ENCODE peak calls at places on chromosomes 2 and 18, in five cellular contexts. One of them, this sample, is unnamed.
A peak's percentile ranks its signal among the peaks of the same experiment; 100 is the strongest.

GRCh38 chr2:141968377-141968920 is 162.4 kb downstream of the LRP1B start:
- DNase-seq in astrocyte: peak; percentile 59
- DNase-seq in astrocyte of the cerebellum: no peak
- DNase-seq in heart left ventricle: no peak
- DNase-seq in WTC11: no peak
- DNase-seq in this sample: no peak

GRCh38 chr2:199405241-199405640 is 52.5 kb downstream of the SATB2 start:
- DNase-seq in astrocyte: no peak
- DNase-seq in astrocyte of the cerebellum: no peak
- DNase-seq in heart left ventricle: no peak
- DNase-seq in WTC11: peak; percentile 20
- DNase-seq in this sample: no peak

GRCh38 chr2:74421248-74421870 is at the start of the genes C2orf81 and WDR54:
- DNase-seq in astrocyte: peak; percentile 68
- DNase-seq in astrocyte of the cerebellum: no peak
- DNase-seq in heart left ventricle: peak; percentile 94
- DNase-seq in WTC11: peak; percentile 92
- DNase-seq in this sample: peak; percentile 96

GRCh38 chr2:8594731-8595427 is 87.0 kb upstream of the ID2 start:
- DNase-seq in astrocyte: peak; percentile 33
- DNase-seq in astrocyte of the cerebellum: no peak
- DNase-seq in heart left ventricle: no peak
- DNase-seq in WTC11: no peak
- DNase-seq in this sample: no peak

GRCh38 chr2:43129676-43130547 is 96.5 kb downstream of the ZFP36L2 start:
- DNase-seq in astrocyte: peak; percentile 60
- DNase-seq in astrocyte of the cerebellum: peak; percentile 42
- DNase-seq in heart left ventricle: no peak
- DNase-seq in WTC11: no peak
- DNase-seq in this sample: no peak

GRCh38 chr2:46337208-46337994 is 40.2 kb downstream of the EPAS1 start:
- DNase-seq in astrocyte: no peak
- DNase-seq in astrocyte of the cerebellum: no peak
- DNase-seq in heart left ventricle: no peak
- DNase-seq in WTC11: no peak
- DNase-seq in this sample: no peak

GRCh38 chr2:234423884-234424283 is 73.0 kb downstream of the ARL4C start:
- DNase-seq in astrocyte: no peak
- DNase-seq in astrocyte of the cerebellum: no peak
- DNase-seq in heart left ventricle: no peak
- DNase-seq in WTC11: no peak
- DNase-seq in this sample: no peak

GRCh38 chr2:20061940-20062339 is 10.5 kb upstream of the LAPTM4A start:
- DNase-seq in astrocyte: no peak
- DNase-seq in astrocyte of the cerebellum: no peak
- DNase-seq in heart left ventricle: no peak
- DNase-seq in WTC11: no peak
- DNase-seq in this sample: no peak

GRCh38 chr2:55103039-55103438 is 52.8 kb upstream of the RTN4 start:
- DNase-seq in astrocyte: no peak
- DNase-seq in astrocyte of the cerebellum: no peak
- DNase-seq in heart left ventricle: no peak
- DNase-seq in WTC11: no peak
- DNase-seq in this sample: no peak

GRCh38 chr2:237091779-237092436 is 6.2 kb downstream of the COPS8 start:
- DNase-seq in astrocyte: peak; percentile 53
- DNase-seq in astrocyte of the cerebellum: no peak
- DNase-seq in heart left ventricle: no peak
- DNase-seq in WTC11: no peak
- DNase-seq in this sample: no peak

GRCh38 chr2:176112375-176113302 is 3.9 kb upstream of the HOXD10 start:
- DNase-seq in astrocyte: no peak
- DNase-seq in astrocyte of the cerebellum: no peak
- DNase-seq in heart left ventricle: no peak
- DNase-seq in WTC11: no peak
- DNase-seq in this sample: no peak

GRCh38 chr2:172282944-172283343 is 144.4 kb upstream of the ITGA6 start:
- DNase-seq in astrocyte: peak; percentile 93
- DNase-seq in astrocyte of the cerebellum: peak; percentile 42
- DNase-seq in heart left ventricle: no peak
- DNase-seq in WTC11: no peak
- DNase-seq in this sample: no peak

GRCh38 chr2:239223330-239224248 is 177.2 kb downstream of the HDAC4 start:
- DNase-seq in astrocyte: peak; percentile 84
- DNase-seq in astrocyte of the cerebellum: peak; percentile 42
- DNase-seq in heart left ventricle: no peak
- DNase-seq in WTC11: no peak
- DNase-seq in this sample: no peak

GRCh38 chr2:185291035-185291647 is 447.5 kb upstream of the FSIP2 start:
- DNase-seq in astrocyte: peak; percentile 30
- DNase-seq in astrocyte of the cerebellum: peak; percentile 29
- DNase-seq in heart left ventricle: no peak
- DNase-seq in WTC11: peak; percentile 81
- DNase-seq in this sample: peak; percentile 73

GRCh38 chr2:15901095-15901807 is 39.1 kb upstream of the MYCN start:
- DNase-seq in astrocyte: no peak
- DNase-seq in astrocyte of the cerebellum: no peak
- DNase-seq in heart left ventricle: no peak
- DNase-seq in WTC11: no peak
- DNase-seq in this sample: no peak

GRCh38 chr2:18889565-18890332 is 300.4 kb upstream of the NT5C1B start:
- DNase-seq in astrocyte: no peak
- DNase-seq in astrocyte of the cerebellum: no peak
- DNase-seq in heart left ventricle: no peak
- DNase-seq in WTC11: no peak
- DNase-seq in this sample: no peak

GRCh38 chr2:101546376-101547058 is 71.6 kb upstream of the RFX8 start:
- DNase-seq in astrocyte: peak; percentile 74
- DNase-seq in astrocyte of the cerebellum: peak; percentile 63
- DNase-seq in heart left ventricle: no peak
- DNase-seq in WTC11: no peak
- DNase-seq in this sample: no peak

GRCh38 chr2:239731998-239732665 is 293.0 kb downstream of the NDUFA10 start:
- DNase-seq in astrocyte: no peak
- DNase-seq in astrocyte of the cerebellum: no peak
- DNase-seq in heart left ventricle: peak; percentile 14
- DNase-seq in WTC11: no peak
- DNase-seq in this sample: no peak

GRCh38 chr2:27236626-27237025 is 19.5 kb downstream of the CAD start:
- DNase-seq in astrocyte: no peak
- DNase-seq in astrocyte of the cerebellum: no peak
- DNase-seq in heart left ventricle: no peak
- DNase-seq in WTC11: no peak
- DNase-seq in this sample: no peak

GRCh38 chr18:37778417-37779165 is 213.0 kb upstream of the CELF4 start:
- DNase-seq in astrocyte: no peak
- DNase-seq in astrocyte of the cerebellum: peak; percentile 4
- DNase-seq in heart left ventricle: peak; percentile 73
- DNase-seq in WTC11: peak; percentile 93
- DNase-seq in this sample: peak; percentile 92

GRCh38 chr2:11481426-11481788 is 15.4 kb upstream of the E2F6 start:
- DNase-seq in astrocyte: no peak
- DNase-seq in astrocyte of the cerebellum: no peak
- DNase-seq in heart left ventricle: no peak
- DNase-seq in WTC11: no peak
- DNase-seq in this sample: no peak

GRCh38 chr2:173997269-173997668 is 32.1 kb upstream of the SP3 start:
- DNase-seq in astrocyte: no peak
- DNase-seq in astrocyte of the cerebellum: no peak
- DNase-seq in heart left ventricle: peak; percentile 87
- DNase-seq in WTC11: no peak
- DNase-seq in this sample: no peak

GRCh38 chr2:84417453-84417852 is 41.6 kb downstream of the SUCLG1 start:
- DNase-seq in astrocyte: peak; percentile 39
- DNase-seq in astrocyte of the cerebellum: peak; percentile 61
- DNase-seq in heart left ventricle: no peak
- DNase-seq in WTC11: no peak
- DNase-seq in this sample: no peak

GRCh38 chr2:109701362-109701761 is 87.2 kb downstream of the SOWAHC start:
- DNase-seq in astrocyte: peak; percentile 81
- DNase-seq in astrocyte of the cerebellum: no peak
- DNase-seq in heart left ventricle: no peak
- DNase-seq in WTC11: no peak
- DNase-seq in this sample: no peak

GRCh38 chr2:172556284-172557033 is 569 bp downstream of the PDK1 start:
- DNase-seq in astrocyte: peak; percentile 41
- DNase-seq in astrocyte of the cerebellum: no peak
- DNase-seq in heart left ventricle: peak; percentile 84
- DNase-seq in WTC11: peak; percentile 78
- DNase-seq in this sample: peak; percentile 63

GRCh38 chr2:147657086-147658000 is 187.5 kb upstream of the ACVR2A start:
- DNase-seq in astrocyte: no peak
- DNase-seq in astrocyte of the cerebellum: no peak
- DNase-seq in heart left ventricle: no peak
- DNase-seq in WTC11: no peak
- DNase-seq in this sample: no peak

GRCh38 chr2:163173591-163173990 is 335.0 kb upstream of the KCNH7 start:
- DNase-seq in astrocyte: no peak
- DNase-seq in astrocyte of the cerebellum: no peak
- DNase-seq in heart left ventricle: no peak
- DNase-seq in WTC11: no peak
- DNase-seq in this sample: no peak

GRCh38 chr2:72149556-72150156 is 2.0 kb upstream of the CYP26B1 start:
- DNase-seq in astrocyte: no peak
- DNase-seq in astrocyte of the cerebellum: no peak
- DNase-seq in heart left ventricle: peak; percentile 67
- DNase-seq in WTC11: no peak
- DNase-seq in this sample: no peak

DNA sequence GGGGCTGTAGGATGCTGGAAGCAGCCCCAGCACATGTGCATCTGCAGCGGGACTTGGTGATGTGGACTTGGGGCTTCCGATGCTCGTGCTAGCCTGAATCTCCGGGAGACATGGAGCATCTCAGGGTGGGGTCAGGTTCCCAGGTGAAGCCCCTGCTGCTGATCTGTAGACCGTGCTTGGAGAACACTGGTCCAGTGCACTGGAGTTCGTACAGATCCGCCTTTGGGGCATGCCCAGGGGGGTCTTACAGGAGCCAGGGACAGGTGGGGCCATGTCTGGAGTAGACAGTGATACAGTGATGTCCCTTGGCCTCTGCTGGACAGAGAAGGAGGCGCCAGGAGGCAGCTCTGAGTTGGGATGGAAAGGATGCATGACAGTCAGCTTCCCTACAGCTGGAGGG is 167.7 kb downstream of the AGAP1 start:
- DNase-seq in astrocyte: no peak
- DNase-seq in astrocyte of the cerebellum: no peak
- DNase-seq in heart left ventricle: no peak
- DNase-seq in WTC11: no peak
- DNase-seq in this sample: no peak
- TF ChIP-seq CTCF in astrocyte: no peak
- TF ChIP-seq CTCF in astrocyte of the cerebellum: no peak
- TF ChIP-seq CTCF in heart left ventricle: no peak
- TF ChIP-seq CTCF in WTC11: no peak
- TF ChIP-seq CTCF in this sample: no peak

GRCh38 chr2:138500592-138501426 is 761 bp upstream of the SPOPL start:
- DNase-seq in astrocyte: no peak
- DNase-seq in astrocyte of the cerebellum: no peak
- DNase-seq in heart left ventricle: no peak
- DNase-seq in WTC11: no peak
- DNase-seq in this sample: peak; percentile 33

GRCh38 chr2:138502253-138503086 is 900 bp downstream of the SPOPL start:
- DNase-seq in astrocyte: no peak
- DNase-seq in astrocyte of the cerebellum: no peak
- DNase-seq in heart left ventricle: no peak
- DNase-seq in WTC11: no peak
- DNase-seq in this sample: no peak

GRCh38 chr2:138503087-138503442 is 1.5 kb downstream of the SPOPL start:
- DNase-seq in astrocyte: no peak
- DNase-seq in astrocyte of the cerebellum: no peak
- DNase-seq in heart left ventricle: no peak
- DNase-seq in WTC11: no peak
- DNase-seq in this sample: no peak

GRCh38 chr2:138499684-138500083 is 1.9 kb upstream of the SPOPL start:
- DNase-seq in astrocyte: no peak
- DNase-seq in astrocyte of the cerebellum: no peak
- DNase-seq in heart left ventricle: no peak
- DNase-seq in WTC11: no peak
- DNase-seq in this sample: no peak

DNA sequence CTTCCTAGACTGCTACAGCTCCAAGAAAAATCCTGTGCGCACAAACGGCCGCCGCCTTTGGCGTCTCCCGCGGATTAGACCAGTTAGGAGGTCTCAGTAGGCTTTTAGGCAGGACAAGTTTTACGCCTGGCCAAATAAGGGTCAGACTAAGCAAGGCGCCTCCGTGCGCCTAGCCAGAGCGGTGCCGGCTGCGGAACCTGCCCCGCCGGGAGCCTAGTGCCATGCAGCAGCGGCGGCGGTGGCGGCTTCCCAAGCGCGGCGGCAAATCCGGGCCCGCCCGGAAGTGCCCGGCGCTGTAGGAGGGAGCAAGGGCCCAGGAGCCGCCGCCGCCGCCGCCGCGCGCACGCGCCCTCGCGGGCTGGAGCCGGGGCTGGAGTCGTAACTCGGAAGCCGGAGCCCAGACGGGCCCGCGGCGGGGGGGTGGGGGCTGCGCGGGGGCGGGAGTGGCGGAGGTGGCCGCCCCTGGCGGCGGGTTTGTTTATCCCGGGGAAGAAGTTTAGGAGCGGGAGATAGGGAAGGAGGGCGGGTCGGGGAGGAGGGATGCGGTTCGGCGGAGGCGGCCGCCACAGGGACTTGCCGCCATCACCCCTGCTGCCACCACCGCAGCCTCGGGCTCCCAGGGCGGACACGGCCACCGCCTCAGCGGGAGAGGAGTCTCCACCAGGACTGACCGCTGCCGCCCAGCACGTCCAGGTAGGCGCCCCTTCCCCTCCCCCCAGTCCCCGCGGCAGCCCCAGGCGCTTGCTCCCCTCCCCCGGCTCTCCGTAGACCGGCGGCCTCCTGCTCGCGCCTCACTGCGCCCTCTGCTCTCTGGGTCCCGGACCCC is at the start of gene SPOPL:
- DNase-seq in astrocyte: peak; percentile 67
- DNase-seq in astrocyte of the cerebellum: peak; percentile 53
- DNase-seq in heart left ventricle: peak; percentile 96
- DNase-seq in WTC11: peak; percentile 92
- DNase-seq in this sample: peak; percentile 94
- TF ChIP-seq CTCF in astrocyte: no peak
- TF ChIP-seq CTCF in astrocyte of the cerebellum: no peak
- TF ChIP-seq CTCF in heart left ventricle: peak; percentile 47
- TF ChIP-seq CTCF in WTC11: no peak
- TF ChIP-seq CTCF in this sample: peak; percentile 53

DNA sequence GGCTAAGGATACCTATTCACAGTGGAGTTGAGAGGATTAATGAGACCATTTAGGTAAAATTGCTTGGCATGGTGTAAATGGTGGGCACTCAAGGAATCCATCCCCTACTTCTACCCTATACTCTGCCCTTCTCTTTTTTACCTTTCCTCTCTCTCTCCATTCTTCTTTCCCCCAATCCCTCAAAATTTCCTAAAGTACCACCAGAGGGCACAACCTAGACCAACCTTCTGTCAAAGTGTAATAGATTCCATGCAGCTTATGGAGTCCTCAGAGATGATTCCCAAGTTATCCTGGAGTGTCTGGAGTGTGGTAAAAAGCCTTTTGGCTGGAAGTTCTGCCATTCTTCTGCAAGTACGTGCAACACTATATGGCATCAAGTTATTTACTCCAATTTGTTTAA is 33.0 kb upstream of the CCDC195 start:
- DNase-seq in astrocyte: no peak
- DNase-seq in astrocyte of the cerebellum: no peak
- DNase-seq in heart left ventricle: no peak
- DNase-seq in WTC11: no peak
- DNase-seq in this sample: no peak
- TF ChIP-seq CTCF in astrocyte: no peak
- TF ChIP-seq CTCF in astrocyte of the cerebellum: peak; percentile 28
- TF ChIP-seq CTCF in heart left ventricle: no peak
- TF ChIP-seq CTCF in WTC11: no peak
- TF ChIP-seq CTCF in this sample: no peak

GRCh38 chr2:165778653-165779451 is 15.2 kb downstream of the GALNT3 start:
- DNase-seq in astrocyte: no peak
- DNase-seq in astrocyte of the cerebellum: no peak
- DNase-seq in heart left ventricle: no peak
- DNase-seq in WTC11: peak; percentile 17
- DNase-seq in this sample: no peak
- TF ChIP-seq CTCF in astrocyte: peak; percentile 7
- TF ChIP-seq CTCF in astrocyte of the cerebellum: no peak
- TF ChIP-seq CTCF in heart left ventricle: no peak
- TF ChIP-seq CTCF in WTC11: peak; percentile 45
- TF ChIP-seq CTCF in this sample: peak; percentile 20

This sample was measured in glutamatergic neuron.